ENCODE peak calls at places on chromosomes 13 and 19, in five cellular contexts. R is body of pancreas, S is osteocyte, P is heart left ventricle, I is GM12865. Q is an unnamed sample.

GRCh38 chr13:97308735-97309429 is 86.7 kb downstream of the MBNL2 start:
- DNase-seq in R (no peak), S (no peak), P (no peak), I (no peak), Q (no peak)

GRCh38 chr13:32737111-32737571 is 150.9 kb downstream of the PDS5B start:
- DNase-seq in R (no peak), S (no peak), P (no peak), I (peak), Q (no peak)

GRCh38 chr19:46350029-46350757 is 3.3 kb downstream of the PPP5C start:
- DNase-seq in R (no peak), S (no peak), P (no peak), I (peak), Q (no peak)

GRCh38 chr19:6811906-6812305 is 39.4 kb downstream of the VAV1 start:
- DNase-seq in R (no peak), S (no peak), P (no peak), I (peak), Q (no peak)

GRCh38 chr19:24053601-24054000 is 33.4 kb upstream of the ZNF254 start:
- DNase-seq in R (no peak), S (no peak), P (no peak), I (no peak), Q (no peak)

GRCh38 chr19:18326772-18327171 is 3.9 kb upstream of the LSM4 start:
- DNase-seq in R (no peak), S (no peak), P (no peak), I (no peak), Q (no peak)

GRCh38 chr19:4568884-4569283 is 9.4 kb upstream of the SEMA6B start:
- DNase-seq in R (no peak), S (no peak), P (no peak), I (no peak), Q (no peak)

GRCh38 chr13:73268306-73268705 is 209.5 kb downstream of the KLF5 start:
- DNase-seq in R (no peak), S (no peak), P (no peak), I (no peak), Q (no peak)

GRCh38 chr19:49136771-49137171 is 17.4 kb downstream of the PPFIA3 start:
- DNase-seq in R (no peak), S (no peak), P (peak), I (no peak), Q (no peak)

GRCh38 chr19:35120492-35120891 is 4.9 kb downstream of the FXYD3 start:
- DNase-seq in R (no peak), S (no peak), P (no peak), I (no peak), Q (no peak)

GRCh38 chr19:30757836-30758617 is 385.8 kb downstream of the ZNF536 start:
- DNase-seq in R (peak), S (no peak), P (no peak), I (no peak), Q (no peak)

GRCh38 chr13:88736026-88736425 is 1064.9 kb downstream of the SLITRK5 start:
- DNase-seq in R (no peak), S (no peak), P (no peak), I (no peak), Q (no peak)

GRCh38 chr13:113546571-113547247 is 37.8 kb upstream of the TFDP1 start:
- DNase-seq in R (no peak), S (peak), P (peak), I (no peak), Q (peak)

GRCh38 chr19:5621945-5622464 is 571 bp downstream of the SAFB2 start:
- DNase-seq in R (peak), S (no peak), P (peak), I (peak), Q (peak)

GRCh38 chr19:54952591-54953344 is 5.4 kb upstream of the NLRP7 start:
- DNase-seq in R (no peak), S (no peak), P (no peak), I (no peak), Q (no peak)

GRCh38 chr13:61052175-61052574 is 363.5 kb downstream of the PCDH20 start:
- DNase-seq in R (no peak), S (no peak), P (no peak), I (no peak), Q (no peak)

GRCh38 chr13:80010286-80010831 is 330.6 kb downstream of the SPRY2 start:
- DNase-seq in R (peak), S (no peak), P (no peak), I (no peak), Q (no peak)

GRCh38 chr19:58440556-58440955 is 603 bp upstream of the ZNF132 start:
- DNase-seq in R (peak), S (no peak), P (no peak), I (no peak), Q (no peak)

GRCh38 chr13:98927954-98928927 is 49.6 kb downstream of the DOCK9 start:
- DNase-seq in R (no peak), S (no peak), P (no peak), I (no peak), Q (no peak)

GRCh38 chr13:28753208-28753892 is 34.6 kb upstream of the SLC46A3 start:
- DNase-seq in R (peak), S (peak), P (peak), I (no peak), Q (no peak)
- TF ChIP-seq CTCF in R (no peak), S (peak), P (peak), I (no peak), Q (no peak)

GRCh38 chr19:41373993-41374392 is 2.3 kb upstream of the TMEM91 start:
- DNase-seq in R (peak), S (peak), P (peak), I (no peak), Q (peak)

GRCh38 chr19:41376998-41377365 is 649 bp downstream of the TMEM91 start:
- DNase-seq in R (peak), S (no peak), P (no peak), I (no peak), Q (no peak)

GRCh38 chr19:41376241-41376997 is at the start of gene TMEM91:
- DNase-seq in R (peak), S (no peak), P (peak), I (no peak), Q (peak)

DNA sequence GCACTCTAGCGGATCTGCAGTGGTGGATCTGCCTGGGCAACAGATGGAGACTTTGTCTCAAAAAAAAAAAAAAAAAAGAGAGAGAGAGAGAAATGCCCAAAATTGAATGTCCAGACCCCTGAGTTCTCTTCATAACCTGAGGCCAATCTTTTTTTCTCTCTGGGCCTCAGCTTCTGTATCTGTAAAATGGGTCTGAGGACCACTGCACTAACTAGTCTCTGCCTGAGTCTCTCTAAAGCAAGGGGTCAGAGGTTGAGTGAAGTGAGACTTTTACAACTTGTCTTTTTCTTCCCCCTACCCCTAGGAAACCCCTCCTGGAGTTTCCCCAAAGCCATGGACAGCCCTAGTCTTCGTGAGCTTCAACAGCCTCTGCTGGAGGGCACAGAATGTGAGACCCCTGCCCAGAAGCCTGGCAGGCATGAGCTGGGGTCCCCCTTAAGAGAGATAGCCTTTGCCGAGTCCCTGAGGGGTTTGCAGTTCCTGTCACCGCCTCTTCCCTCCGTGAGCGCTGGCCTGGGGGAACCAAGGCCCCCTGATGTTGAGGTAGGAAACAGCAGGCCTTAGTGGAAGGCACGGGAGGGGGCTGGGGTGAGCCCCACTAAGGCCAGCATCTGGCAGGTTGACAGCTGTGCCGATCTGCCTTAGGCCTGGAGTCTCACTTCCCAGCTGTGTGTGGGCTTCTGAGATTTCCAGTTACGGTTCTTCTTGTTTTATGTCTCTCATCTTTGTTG is 1.8 kb downstream of the TMEM91 start:
- DNase-seq in R (no peak), S (no peak), P (no peak), I (peak), Q (peak)
- TF ChIP-seq CTCF in R (no peak), S (no peak), P (no peak), I (peak), Q (peak)

DNA sequence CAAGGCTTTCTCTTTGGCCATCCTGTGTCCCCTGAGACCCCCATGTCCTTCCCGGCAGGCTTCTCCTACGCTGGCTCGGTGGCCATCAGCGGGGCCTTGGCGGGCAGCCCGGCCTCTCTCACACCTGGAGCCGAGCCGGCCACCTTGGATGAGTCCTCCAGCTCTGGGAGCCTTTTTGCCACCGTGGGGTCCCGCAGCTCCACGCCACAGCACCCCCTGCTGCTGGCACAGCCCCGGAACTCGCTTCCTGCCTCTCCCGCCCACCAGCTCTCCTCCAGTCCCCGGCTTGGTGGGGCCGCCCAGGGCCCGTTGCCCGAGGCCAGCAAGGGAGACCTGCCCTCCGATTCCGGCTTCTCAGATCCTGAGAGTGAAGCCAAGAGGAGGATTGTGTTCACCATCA is 14.2 kb downstream of the PLEKHJ1 start:
- DNase-seq in R (no peak), S (no peak), P (no peak), I (no peak), Q (no peak)
- TF ChIP-seq CTCF in R (no peak), S (peak), P (peak), I (no peak), Q (no peak)

GRCh38 chr13:51923983-51924539 is 62.3 kb downstream of the CCDC70 start:
- DNase-seq in R (no peak), S (no peak), P (no peak), I (no peak), Q (no peak)
- TF ChIP-seq CTCF in R (peak), S (peak), P (peak), I (no peak), Q (peak)

GRCh38 chr13:28658796-28659610 is at the start of gene POMP:
- DNase-seq in R (peak), S (peak), P (peak), I (peak), Q (peak)
- TF ChIP-seq CTCF in R (no peak), S (no peak), P (no peak), I (no peak), Q (no peak)

GRCh38 chr19:32322541-32322940 is 22.9 kb upstream of the ZNF507 start:
- DNase-seq in R (no peak), S (no peak), P (no peak), I (no peak), Q (no peak)
- TF ChIP-seq CTCF in R (no peak), S (no peak), P (no peak), I (no peak), Q (no peak)

GRCh38 chr13:84352946-84353345 is 470.7 kb upstream of the SLITRK1 start:
- DNase-seq in R (no peak), S (no peak), P (no peak), I (no peak), Q (no peak)
- TF ChIP-seq CTCF in R (no peak), S (no peak), P (no peak), I (no peak), Q (no peak)

Q was measured in glutamatergic neuron.